ENCODE peak calls at places on chromosomes 7 and 10, in eight cellular contexts. I is endothelial cell; Q is thoracic aorta; G is stimulated activated CD8-positive, alpha-beta memory T cell treated with anti-CD3 and anti-CD28 coated beads, Interleukin-12 subunit alpha, Interleukin-12 subunit beta, amount 100 ng/mL, for 4 hours; A is GM12878; S is M059J; R is ELR; Y is GM19239. Z is an unnamed sample.

GRCh38 chr10:59885430-59886134 is 20.8 kb downstream of the CCDC6 start:
- DNase-seq in I (no peak), Q (no peak), G (no peak), A (peak), S (no peak), R (no peak), Y (peak), Z (no peak)

GRCh38 chr10:30092151-30092790 is 32.9 kb upstream of the JCAD start:
- DNase-seq in I (no peak), Q (no peak), G (no peak), A (no peak), S (peak), R (peak), Y (no peak), Z (peak)

GRCh38 chr7:145462463-145462862 is 626.6 kb upstream of the TPK1 start:
- DNase-seq in I (no peak), Q (no peak), G (no peak), A (no peak), S (no peak), R (no peak), Y (no peak), Z (no peak)

GRCh38 chr7:134450296-134451000 is 8.5 kb downstream of the AKR1B1 start:
- DNase-seq in I (no peak), Q (no peak), G (no peak), A (no peak), S (no peak), R (no peak), Y (no peak), Z (peak)

GRCh38 chr7:155954550-155955366 is 142.5 kb upstream of the SHH start:
- DNase-seq in I (no peak), Q (no peak), G (no peak), A (no peak), S (no peak), R (no peak), Y (no peak), Z (no peak)

GRCh38 chr10:125146791-125147604 is 13.4 kb downstream of the CTBP2 start:
- DNase-seq in I (no peak), Q (no peak), G (no peak), A (no peak), S (no peak), R (peak), Y (no peak), Z (peak)

GRCh38 chr10:9833871-9834454 is 1183.7 kb upstream of the CELF2 start:
- DNase-seq in I (no peak), Q (no peak), G (no peak), A (no peak), S (no peak), R (no peak), Y (no peak), Z (no peak)

GRCh38 chr7:142853739-142854504 is 954 bp upstream of the EPHB6 start:
- DNase-seq in I (peak), Q (no peak), G (peak), A (no peak), S (peak), R (peak), Y (peak), Z (peak)

GRCh38 chr10:52757777-52758176 is 14.8 kb downstream of the MBL2 start:
- DNase-seq in I (no peak), Q (no peak), G (no peak), A (no peak), S (no peak), R (no peak), Y (no peak), Z (no peak)

GRCh38 chr10:47325303-47326291 is 3.3 kb downstream of the GDF2 start:
- DNase-seq in I (no peak), Q (no peak), G (no peak), A (no peak), S (no peak), R (no peak), Y (no peak), Z (no peak)

GRCh38 chr10:24552346-24553016 is 171.2 kb downstream of the ARHGAP21 start:
- DNase-seq in I (peak), Q (no peak), G (no peak), A (no peak), S (no peak), R (peak), Y (peak), Z (peak)

GRCh38 chr7:134040988-134041387 is 86.2 kb upstream of the LRGUK start:
- DNase-seq in I (no peak), Q (no peak), G (no peak), A (no peak), S (no peak), R (no peak), Y (no peak), Z (no peak)

GRCh38 chr7:87413951-87414381 is 61.5 kb downstream of the ABCB4 start:
- DNase-seq in I (no peak), Q (no peak), G (no peak), A (no peak), S (peak), R (peak), Y (no peak), Z (peak)

GRCh38 chr7:148110097-148110868 is 480.3 kb upstream of the C7orf33 start:
- DNase-seq in I (no peak), Q (no peak), G (no peak), A (no peak), S (no peak), R (peak), Y (no peak), Z (peak)

GRCh38 chr10:92074126-92074887 is 150.7 kb downstream of the BTAF1 start:
- DNase-seq in I (no peak), Q (no peak), G (no peak), A (no peak), S (peak), R (peak), Y (no peak), Z (peak)

GRCh38 chr7:50497068-50497642 is 47.0 kb upstream of the FIGNL1 start:
- DNase-seq in I (peak), Q (no peak), G (no peak), A (no peak), S (peak), R (peak), Y (no peak), Z (no peak)

GRCh38 chr7:95595825-95596182 is 512 bp downstream of the PDK4 start:
- DNase-seq in I (no peak), Q (no peak), G (no peak), A (no peak), S (no peak), R (no peak), Y (no peak), Z (no peak)

GRCh38 chr7:8141070-8141469 is 120.9 kb downstream of the ICA1 start:
- DNase-seq in I (no peak), Q (no peak), G (no peak), A (no peak), S (no peak), R (no peak), Y (no peak), Z (no peak)

GRCh38 chr7:115008465-115009114 is 86.7 kb downstream of the MDFIC start:
- DNase-seq in I (no peak), Q (no peak), G (no peak), A (no peak), S (no peak), R (peak), Y (no peak), Z (no peak)

GRCh38 chr10:28980264-28980663 is 302.9 kb downstream of the BAMBI start:
- DNase-seq in I (no peak), Q (no peak), G (no peak), A (no peak), S (no peak), R (no peak), Y (no peak), Z (no peak)

GRCh38 chr10:44935201-44935960 is 24.2 kb upstream of the RASSF4 start:
- DNase-seq in I (no peak), Q (no peak), G (no peak), A (no peak), S (peak), R (peak), Y (no peak), Z (no peak)

GRCh38 chr10:70247360-70247759 is 14.1 kb upstream of the PPA1 start:
- DNase-seq in I (no peak), Q (no peak), G (no peak), A (no peak), S (no peak), R (no peak), Y (no peak), Z (no peak)

GRCh38 chr7:84780158-84781124 is 406.4 kb downstream of the SEMA3D start:
- DNase-seq in I (no peak), Q (no peak), G (no peak), A (no peak), S (no peak), R (no peak), Y (no peak), Z (no peak)

GRCh38 chr10:120161116-120161515 is 268.6 kb downstream of the SEC23IP start:
- DNase-seq in I (no peak), Q (no peak), G (no peak), A (peak), S (peak), R (no peak), Y (no peak), Z (no peak)

GRCh38 chr7:149795126-149795525 is 21.7 kb upstream of the ZNF467 start:
- DNase-seq in I (no peak), Q (no peak), G (no peak), A (no peak), S (no peak), R (no peak), Y (no peak), Z (no peak)

GRCh38 chr7:2042650-2043049 is 190.1 kb downstream of the MAD1L1 start:
- DNase-seq in I (no peak), Q (no peak), G (no peak), A (no peak), S (no peak), R (no peak), Y (no peak), Z (no peak)

GRCh38 chr10:122557516-122557915 is 3.0 kb upstream of the DMBT1 start:
- DNase-seq in I (no peak), Q (no peak), G (no peak), A (no peak), S (peak), R (no peak), Y (no peak), Z (no peak)

Z was measured in PC-3.